ENCODE peak calls at places on chromosomes 6 and 20, in five cellular contexts. N is HepG2, C is K562, G is HCT116, L is GM12878. I is an unnamed sample.

GRCh38 chr6:39088331-39088730 is 26.7 kb downstream of the SAYSD1 start:
- DNase-seq in N (peak), C (peak), G (no peak), L (no peak), I (peak)

GRCh38 chr6:6730831-6731230 is 142.3 kb downstream of the LY86 start:
- DNase-seq in N (no peak), C (no peak), G (no peak), L (no peak), I (no peak)

GRCh38 chr6:89492025-89492640 is 59.2 kb downstream of the ANKRD6 start:
- DNase-seq in N (no peak), C (no peak), G (no peak), L (no peak), I (peak)

GRCh38 chr6:155186052-155186658 is 77.7 kb upstream of the CLDN20 start:
- DNase-seq in N (no peak), C (no peak), G (no peak), L (no peak), I (peak)

GRCh38 chr6:35829306-35829705 is 24.2 kb downstream of the LHFPL5 start:
- DNase-seq in N (no peak), C (no peak), G (no peak), L (no peak), I (no peak)

GRCh38 chr6:44250067-44250717 is 3.3 kb downstream of the HSP90AB1 start:
- DNase-seq in N (no peak), C (no peak), G (no peak), L (no peak), I (no peak)

GRCh38 chr6:131136021-131136847 is 967 bp downstream of the AKAP7 start:
- DNase-seq in N (peak), C (no peak), G (no peak), L (no peak), I (no peak)

GRCh38 chr6:13375360-13375878 is 47.1 kb upstream of the TBC1D7 start:
- DNase-seq in N (no peak), C (no peak), G (no peak), L (peak), I (no peak)

GRCh38 chr20:49287555-49288249 is 9.8 kb upstream of the ZNFX1 start:
- DNase-seq in N (peak), C (no peak), G (no peak), L (no peak), I (no peak)

GRCh38 chr20:4808872-4809271 is 87.2 kb downstream of the PRND start:
- DNase-seq in N (no peak), C (no peak), G (no peak), L (no peak), I (no peak)

GRCh38 chr6:169073311-169073710 is 180.3 kb downstream of the THBS2 start:
- DNase-seq in N (no peak), C (no peak), G (no peak), L (no peak), I (no peak)

GRCh38 chr20:51531141-51531710 is 11.3 kb downstream of the NFATC2 start:
- DNase-seq in N (no peak), C (no peak), G (peak), L (no peak), I (no peak)

GRCh38 chr6:30188541-30188940 is 24.7 kb downstream of the TRIM26 start:
- DNase-seq in N (no peak), C (no peak), G (no peak), L (no peak), I (no peak)

GRCh38 chr6:3838992-3839867 is 9.9 kb upstream of the FAM50B start:
- DNase-seq in N (peak), C (no peak), G (no peak), L (no peak), I (no peak)

GRCh38 chr6:135522975-135523692 is 25.6 kb upstream of the AHI1 start:
- DNase-seq in N (peak), C (no peak), G (no peak), L (no peak), I (no peak)

GRCh38 chr6:149935246-149935645 is 6.6 kb upstream of the ULBP2 start:
- DNase-seq in N (no peak), C (no peak), G (no peak), L (no peak), I (no peak)

GRCh38 chr6:149273318-149273717 is 44.2 kb upstream of the TAB2 start:
- DNase-seq in N (no peak), C (no peak), G (no peak), L (no peak), I (no peak)

GRCh38 chr20:51258582-51259175 is 235.8 kb upstream of the KCNG1 start:
- DNase-seq in N (no peak), C (no peak), G (no peak), L (no peak), I (no peak)

GRCh38 chr6:154638369-154638768 is 94.8 kb upstream of the SCAF8 start:
- DNase-seq in N (no peak), C (no peak), G (no peak), L (no peak), I (no peak)

GRCh38 chr6:163398104-163398503 is 16.4 kb upstream of the QKI start:
- DNase-seq in N (no peak), C (no peak), G (no peak), L (no peak), I (no peak)

GRCh38 chr6:31838968-31839367 is 11.4 kb downstream of the HSPA1B start:
- DNase-seq in N (no peak), C (no peak), G (no peak), L (no peak), I (no peak)

GRCh38 chr20:39630215-39630614 is 668.1 kb downstream of the DHX35 start:
- DNase-seq in N (no peak), C (no peak), G (no peak), L (no peak), I (no peak)

GRCh38 chr6:35327349-35328027 is 14.9 kb upstream of the PPARD start:
- DNase-seq in N (peak), C (peak), G (peak), L (no peak), I (peak)

GRCh38 chr6:146851837-146852236 is 253.1 kb downstream of the ADGB start:
- DNase-seq in N (no peak), C (no peak), G (no peak), L (no peak), I (no peak)

GRCh38 chr20:51570755-51571469 is 28.4 kb upstream of the NFATC2 start:
- DNase-seq in N (no peak), C (no peak), G (no peak), L (no peak), I (no peak)

GRCh38 chr20:1382670-1383069 is 10.2 kb downstream of the FKBP1A start:
- DNase-seq in N (no peak), C (no peak), G (no peak), L (no peak), I (no peak)

GRCh38 chr6:169008641-169009040 is 245.0 kb downstream of the THBS2 start:
- DNase-seq in N (no peak), C (no peak), G (no peak), L (no peak), I (peak)

GRCh38 chr6:159083146-159083545 is 38.4 kb upstream of the TAGAP start:
- DNase-seq in N (no peak), C (no peak), G (no peak), L (no peak), I (no peak)

GRCh38 chr20:62971211-62971949 is 18.9 kb downstream of the SLC17A9 start:
- DNase-seq in N (no peak), C (no peak), G (no peak), L (no peak), I (no peak)

GRCh38 chr6:35230950-35231349 is 17.2 kb downstream of the SCUBE3 start:
- DNase-seq in N (no peak), C (no peak), G (no peak), L (no peak), I (no peak)

GRCh38 chr6:116405663-116406329 is 35.0 kb downstream of the DSE start:
- DNase-seq in N (no peak), C (no peak), G (peak), L (no peak), I (peak)

GRCh38 chr20:9884061-9884460 is 45.2 kb upstream of the PAK5 start:
- DNase-seq in N (no peak), C (no peak), G (no peak), L (no peak), I (peak)

GRCh38 chr20:4108495-4109306 is 93.3 kb upstream of the RNF24 start:
- DNase-seq in N (peak), C (peak), G (peak), L (peak), I (peak)

GRCh38 chr6:168877821-168878282 is 375.8 kb downstream of the THBS2 start:
- DNase-seq in N (no peak), C (no peak), G (no peak), L (no peak), I (no peak)

GRCh38 chr6:157987788-157988699 is 6.4 kb downstream of the SYNJ2 start:
- DNase-seq in N (no peak), C (no peak), G (no peak), L (no peak), I (no peak)

GRCh38 chr6:157990321-157991066 is 8.8 kb downstream of the SYNJ2 start:
- DNase-seq in N (no peak), C (no peak), G (no peak), L (no peak), I (no peak)

GRCh38 chr6:157989541-157990289 is 8.1 kb downstream of the SYNJ2 start:
- DNase-seq in N (no peak), C (peak), G (no peak), L (no peak), I (peak)

GRCh38 chr6:157991067-157991432 is 9.4 kb downstream of the SYNJ2 start:
- DNase-seq in N (no peak), C (no peak), G (no peak), L (no peak), I (no peak)

GRCh38 chr6:157988700-157989063 is 7.0 kb downstream of the SYNJ2 start:
- DNase-seq in N (no peak), C (no peak), G (no peak), L (no peak), I (no peak)
- H3K27ac ChIP-seq in N (peak), C (no peak), G (no peak), L (no peak), I (peak)

GRCh38 chr20:20368414-20369352 is 779 bp downstream of the INSM1 start:
- DNase-seq in N (no peak), C (no peak), G (no peak), L (no peak), I (peak)

GRCh38 chr20:20365593-20365992 is 2.3 kb upstream of the INSM1 start:
- DNase-seq in N (no peak), C (peak), G (no peak), L (no peak), I (peak)

GRCh38 chr20:20367681-20368413 is at the start of gene INSM1:
- DNase-seq in N (no peak), C (no peak), G (no peak), L (no peak), I (peak)

GRCh38 chr20:20366551-20366895 is 1.4 kb upstream of the INSM1 start:
- DNase-seq in N (no peak), C (no peak), G (no peak), L (no peak), I (peak)

DNA sequence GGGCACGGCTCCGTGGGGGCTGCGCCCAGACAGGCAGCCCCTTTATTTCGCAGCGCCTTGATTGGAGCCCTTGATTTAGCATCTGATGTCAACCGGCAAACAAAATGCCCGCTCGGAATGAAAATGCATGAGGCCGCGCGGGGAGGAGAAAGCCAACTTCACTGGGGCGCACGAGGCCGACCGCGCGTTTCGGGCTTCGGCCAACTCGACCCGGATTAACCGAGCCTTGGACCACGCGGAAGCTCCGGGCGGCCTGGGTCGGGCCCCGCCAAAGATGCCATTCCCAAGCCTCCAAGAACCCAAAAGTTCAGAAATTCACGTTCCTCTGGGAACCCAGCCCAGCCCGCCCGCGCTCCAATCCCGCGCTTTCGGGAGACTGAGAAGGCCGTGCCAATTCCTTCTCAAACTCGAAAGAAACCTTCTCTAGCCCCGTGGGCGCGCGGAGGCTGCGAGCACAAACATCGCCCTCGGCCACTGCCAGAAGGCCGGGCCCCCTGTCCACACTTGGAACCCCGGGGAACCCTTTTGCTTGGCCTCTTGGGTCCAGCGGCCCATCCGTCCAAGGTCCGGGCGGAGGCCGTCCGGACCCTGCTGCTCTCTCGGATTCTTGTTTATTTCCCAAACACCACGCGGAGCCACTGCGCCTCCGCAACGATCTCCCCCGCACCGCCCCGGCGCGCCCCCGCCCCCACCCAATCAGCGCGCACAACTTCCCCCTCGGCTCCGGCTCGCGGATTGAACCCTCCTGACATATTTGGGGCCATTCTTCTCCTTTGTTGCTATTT is 816 bp upstream of the INSM1 start:
- DNase-seq in N (no peak), C (no peak), G (no peak), L (no peak), I (peak)
- TF ChIP-seq EZH2 in N (peak), C (no peak), G (no peak), L (peak), I (peak)

GRCh38 chr6:165686966-165687365 is 23.9 kb upstream of the PDE10A start:
- DNase-seq in N (no peak), C (no peak), G (no peak), L (no peak), I (no peak)
- TF ChIP-seq REST in N (no peak), C (no peak), G (no peak), L (no peak), I (no peak)

DNA sequence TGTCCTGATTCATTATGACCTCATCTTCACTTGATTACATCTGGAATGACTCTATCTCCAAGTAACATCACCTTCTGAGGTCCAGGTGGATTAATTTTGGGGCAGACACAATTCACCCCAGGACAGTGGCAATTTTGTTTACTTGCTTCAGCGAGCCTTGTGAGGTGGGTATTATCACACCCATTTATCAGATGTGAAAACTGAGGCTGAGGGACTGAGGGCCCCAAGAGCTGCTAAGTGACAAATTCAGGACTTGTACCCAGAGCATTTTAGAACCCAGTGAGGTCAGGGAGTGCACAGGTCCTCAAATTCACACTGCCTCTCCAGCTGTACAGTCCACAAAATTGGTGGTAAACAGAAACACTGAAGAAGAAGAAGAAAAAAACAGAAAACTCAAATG is 125.2 kb upstream of the PMEPA1 start:
- DNase-seq in N (no peak), C (no peak), G (no peak), L (no peak), I (no peak)
- H3K27ac ChIP-seq in N (no peak), C (no peak), G (no peak), L (no peak), I (no peak)

GRCh38 chr20:58853466-58853865 is 950 bp downstream of the GNAS start:
- DNase-seq in N (no peak), C (no peak), G (no peak), L (no peak), I (no peak)

GRCh38 chr20:58851221-58851968 is 693 bp upstream of the GNAS-AS1 start:
- DNase-seq in N (no peak), C (no peak), G (no peak), L (no peak), I (peak)

GRCh38 chr20:58852559-58853271 is at the start of gene GNAS:
- DNase-seq in N (peak), C (peak), G (no peak), L (no peak), I (peak)

GRCh38 chr20:58850693-58851174 is at the start of gene GNAS-AS1:
- DNase-seq in N (no peak), C (peak), G (no peak), L (peak), I (peak)

DNA sequence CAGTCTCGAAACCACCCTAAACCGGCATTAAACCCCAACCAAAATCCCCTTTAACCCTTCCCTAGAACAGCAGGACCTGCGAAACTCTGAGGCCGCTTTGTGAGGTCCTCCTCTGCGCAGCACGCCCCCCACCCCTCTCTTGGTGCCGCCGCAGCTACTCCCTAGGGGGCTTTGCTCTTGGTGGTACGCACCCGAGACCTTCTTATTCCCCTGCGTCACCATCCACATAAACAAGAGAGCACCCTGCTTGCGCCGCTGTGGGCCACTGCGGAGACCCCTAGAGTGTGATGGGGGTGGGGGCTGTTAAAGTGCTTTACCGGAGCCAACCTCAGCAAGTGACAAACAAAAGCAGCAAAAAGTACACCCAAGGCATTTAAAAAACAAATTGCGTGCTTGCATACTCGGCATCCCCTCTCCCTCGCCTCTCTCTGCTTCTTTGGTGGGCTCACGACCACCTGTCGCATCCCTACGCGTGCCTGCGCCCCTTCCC is 502 bp upstream of the GNAS start:
- DNase-seq in N (no peak), C (no peak), G (no peak), L (no peak), I (no peak)
- TF ChIP-seq EZH2 in N (no peak), C (no peak), G (no peak), L (no peak), I (peak)

GRCh38 chr6:46269447-46270229 is 98.9 kb upstream of the ENPP5 start:
- DNase-seq in N (no peak), C (no peak), G (no peak), L (no peak), I (no peak)
- TF ChIP-seq REST in N (no peak), C (no peak), G (no peak), L (no peak), I (no peak)

GRCh38 chr20:64211874-64212658 is 43.5 kb upstream of the PCMTD2 start:
- DNase-seq in N (no peak), C (no peak), G (no peak), L (no peak), I (no peak)

GRCh38 chr20:64214952-64215351 is 40.6 kb upstream of the PCMTD2 start:
- DNase-seq in N (no peak), C (no peak), G (no peak), L (no peak), I (no peak)

GRCh38 chr20:64214113-64214512 is 41.4 kb upstream of the PCMTD2 start:
- DNase-seq in N (no peak), C (no peak), G (no peak), L (no peak), I (no peak)

GRCh38 chr20:64210661-64211369 is 44.7 kb upstream of the PCMTD2 start:
- DNase-seq in N (no peak), C (no peak), G (no peak), L (no peak), I (no peak)

DNA sequence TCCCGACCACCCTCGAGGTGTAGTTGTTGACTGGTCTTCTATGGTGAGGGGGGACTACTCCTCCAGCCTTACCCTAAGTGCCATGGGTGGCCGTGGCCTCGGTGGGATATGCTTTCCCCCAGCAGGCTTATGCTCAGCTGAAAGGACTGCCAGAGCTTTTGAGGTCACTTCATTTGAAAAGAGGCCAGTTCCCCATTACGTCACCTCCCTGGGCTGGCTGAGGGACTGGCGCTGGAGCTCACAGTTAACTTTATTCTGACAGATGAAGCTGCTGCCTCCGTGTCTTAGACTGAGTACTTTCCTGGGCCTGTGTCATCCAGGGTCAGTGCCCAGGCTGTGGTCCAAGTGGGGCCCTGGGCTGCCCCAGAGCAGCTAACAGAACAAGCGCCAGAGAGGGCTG is 42.8 kb upstream of the PCMTD2 start:
- DNase-seq in N (no peak), C (no peak), G (no peak), L (no peak), I (no peak)
- H3K27ac ChIP-seq in N (no peak), C (no peak), G (no peak), L (no peak), I (no peak)

DNA sequence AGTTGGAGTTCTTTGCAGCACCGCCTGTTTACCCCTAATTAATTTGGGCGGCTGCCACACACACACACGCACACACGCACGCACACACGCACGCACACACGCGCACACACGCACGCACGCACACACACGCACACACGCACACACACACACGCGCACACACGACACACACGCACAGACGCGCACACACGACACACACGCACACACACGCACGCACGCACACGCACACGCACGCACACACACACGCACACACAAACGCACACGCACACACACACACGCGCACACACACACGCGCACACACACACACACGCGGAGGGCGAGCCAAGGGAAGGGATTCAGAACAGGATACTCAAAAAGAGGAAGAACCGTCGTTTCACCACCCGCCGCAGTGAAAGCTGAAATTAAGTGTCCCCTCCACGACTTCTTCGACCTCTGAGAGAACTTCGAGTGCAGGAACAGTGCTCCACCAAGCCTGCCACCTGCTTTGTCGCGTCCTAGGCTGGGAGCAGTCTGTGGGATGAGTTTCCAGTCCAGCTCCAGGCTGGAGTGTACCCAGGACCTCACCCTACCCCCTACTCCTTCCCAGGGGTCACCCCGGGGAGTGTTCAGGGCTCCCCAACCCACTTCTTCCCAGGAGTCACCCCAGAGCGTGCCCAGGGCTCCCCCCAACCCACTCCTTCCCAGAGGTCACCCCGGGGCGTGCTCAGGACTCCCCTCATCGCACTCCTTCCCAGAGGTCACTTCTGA is 1.1 kb downstream of the RNASET2 start:
- DNase-seq in N (no peak), C (peak), G (no peak), L (no peak), I (peak)
- TF ChIP-seq EZH2 in N (no peak), C (no peak), G (no peak), L (no peak), I (no peak)

I was measured in GM23338.